ENCODE peak calls at places on chromosome 18, in four cellular contexts. C, L, B and U are unnamed samples. For H3K4me1, the result is how much of the 10 kb centered on the place peaks cover.

GRCh38 chr18:10169064-10169562 is 255.3 kb downstream of the VAPA start:
- DNase-seq in C (no peak), L (no peak), B (no peak), U (no peak)

GRCh38 chr18:23191952-23192662 is 56.8 kb downstream of the CABLES1 start:
- DNase-seq in C (peak), L (no peak), B (peak), U (peak)

GRCh38 chr18:25061345-25061744 is 290.6 kb downstream of the ZNF521 start:
- DNase-seq in C (no peak), L (no peak), B (no peak), U (no peak)

GRCh38 chr18:8816233-8816632 is 110.9 kb downstream of the MTCL1 start:
- DNase-seq in C (no peak), L (no peak), B (no peak), U (no peak)

GRCh38 chr18:23662309-23663263 is at the start of gene ANKRD29:
- DNase-seq in C (peak), L (peak), B (peak), U (peak)

GRCh38 chr18:11565716-11566115 is 43.7 kb upstream of the SLC35G4 start:
- DNase-seq in C (no peak), L (no peak), B (no peak), U (no peak)

GRCh38 chr18:59779979-59780378 is 82.8 kb upstream of the CCBE1 start:
- DNase-seq in C (no peak), L (no peak), B (no peak), U (no peak)

GRCh38 chr18:2919600-2919999 is 72.8 kb downstream of the EMILIN2 start:
- DNase-seq in C (no peak), L (no peak), B (no peak), U (no peak)

GRCh38 chr18:45734505-45734904 is 10.5 kb downstream of the SLC14A1 start:
- DNase-seq in C (no peak), L (no peak), B (no peak), U (no peak)
- H3K27ac ChIP-seq in C (no peak), L (no peak), B (no peak), U (no peak)

GRCh38 chr18:79949571-79950439 is 1.6 kb downstream of the SLC66A2 start:
- DNase-seq in C (peak), L (peak), B (peak), U (no peak)
- H3K4me1 ChIP-seq in C (under half), L (under half), B (under half), U (under half)

GRCh38 chr18:13253786-13254755 is 35.5 kb downstream of the LDLRAD4 start:
- DNase-seq in C (no peak), L (no peak), B (no peak), U (no peak)
- H3K27ac ChIP-seq in C (no peak), L (no peak), B (no peak), U (no peak)

DNA sequence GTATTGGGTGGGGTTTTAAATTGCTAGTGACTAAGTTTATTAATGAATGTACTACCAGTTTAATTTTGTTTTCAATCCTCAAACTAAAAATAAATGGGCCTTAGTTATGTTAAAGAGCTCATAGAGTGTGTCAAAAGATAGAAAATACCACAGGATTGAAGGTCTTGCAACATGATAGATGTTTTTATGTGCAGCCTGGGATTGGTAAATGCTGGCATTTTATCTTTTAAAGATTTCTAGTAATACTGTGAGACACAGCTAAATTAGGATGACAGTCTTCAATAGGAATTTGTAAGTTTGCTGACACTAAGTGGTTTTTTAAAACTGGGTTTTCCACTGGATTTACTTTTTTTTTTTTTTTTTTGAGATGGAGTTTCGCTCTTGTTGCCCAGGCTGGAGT is 122.3 kb downstream of the HAUS1 start:
- DNase-seq in C (no peak), L (no peak), B (no peak), U (no peak)
- H3K4me1 ChIP-seq in C (under half), L (under half), B (under half), U (under half)

DNA sequence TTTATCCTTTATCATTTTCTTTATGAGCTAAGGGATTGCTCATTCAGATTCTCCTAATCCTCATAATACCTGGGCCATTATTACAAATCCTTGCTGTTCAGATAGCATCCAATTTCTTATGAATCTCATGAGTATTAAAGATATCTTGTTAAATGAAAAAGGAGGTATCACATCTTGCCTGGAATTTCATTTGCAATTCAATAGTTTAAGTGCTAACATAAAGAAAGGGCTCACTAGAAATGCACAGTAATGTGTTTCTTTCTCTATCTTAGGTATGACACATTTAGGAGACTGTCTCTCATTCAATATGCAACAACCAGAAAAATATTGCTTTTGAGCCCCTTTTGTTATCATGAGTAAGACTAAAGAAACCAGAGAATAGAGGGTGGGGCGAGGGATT is 918.5 kb downstream of the CBLN2 start:
- DNase-seq in C (no peak), L (no peak), B (no peak), U (no peak)
- H3K27ac ChIP-seq in C (no peak), L (no peak), B (no peak), U (no peak)

GRCh38 chr18:47410139-47410538 is 158.7 kb upstream of the SKOR2 start:
- DNase-seq in C (no peak), L (no peak), B (no peak), U (no peak)

GRCh38 chr18:47404845-47405244 is 153.4 kb upstream of the SKOR2 start:
- DNase-seq in C (no peak), L (peak), B (no peak), U (no peak)

GRCh38 chr18:47411159-47411558 is 159.7 kb upstream of the SKOR2 start:
- DNase-seq in C (no peak), L (peak), B (no peak), U (no peak)

GRCh38 chr18:47409519-47409918 is 158.1 kb upstream of the SKOR2 start:
- DNase-seq in C (no peak), L (peak), B (no peak), U (no peak)

DNA sequence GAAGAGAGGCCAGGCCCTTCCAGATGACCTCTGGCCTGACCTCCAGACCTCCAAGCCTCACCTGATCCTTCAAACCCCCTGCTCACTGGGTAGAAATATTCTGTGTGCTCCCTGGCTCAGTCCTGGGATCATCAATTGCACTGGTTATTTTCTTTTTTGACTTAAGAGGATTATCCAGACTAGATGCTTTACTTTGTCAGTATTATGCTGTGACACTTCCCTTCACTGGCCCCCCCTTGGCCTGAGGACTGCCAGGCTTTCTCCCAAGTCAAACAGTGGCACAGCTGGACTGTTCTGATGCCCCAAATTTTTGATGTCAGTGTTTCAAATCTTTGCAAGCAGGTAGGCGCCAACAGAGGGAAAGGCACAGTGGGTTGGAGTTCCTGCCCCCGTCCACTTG is 156.3 kb upstream of the SKOR2 start:
- DNase-seq in C (no peak), L (no peak), B (no peak), U (no peak)
- H3K4me1 ChIP-seq in C (under half), L (under half), B (under half), U (under half)

DNA sequence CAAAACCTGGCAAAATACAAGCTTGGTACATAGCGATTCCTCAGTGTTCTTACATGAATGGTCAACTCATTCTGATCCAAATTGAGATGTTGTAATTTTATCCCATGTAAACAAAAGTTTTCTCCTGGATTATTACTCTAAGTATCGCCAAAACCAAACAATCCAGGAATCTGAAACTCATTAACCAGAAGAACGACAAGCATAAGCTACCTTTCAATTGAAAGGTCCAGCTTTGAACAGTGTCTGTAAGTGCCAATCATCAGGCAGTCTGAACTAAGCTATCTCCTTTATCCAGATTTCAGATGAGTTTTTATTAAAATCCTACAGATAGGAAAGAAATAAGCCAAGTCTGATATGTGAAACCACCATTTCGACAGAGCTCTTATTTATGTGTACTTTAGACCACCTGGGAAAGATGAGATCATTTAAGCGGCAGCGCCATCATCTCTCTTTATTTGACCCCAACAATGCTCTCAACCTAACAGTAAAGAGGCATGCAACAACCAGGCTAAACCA is 2.3 kb downstream of the MEX3C start:
- DNase-seq in C (no peak), L (no peak), B (no peak), U (no peak)
- H3K27ac ChIP-seq in C (no peak), L (no peak), B (peak), U (no peak)